ENCODE peak calls at places on chromosome 3, in seven cellular contexts. N is fibroblast of lung, Y is ovary, T is hepatocyte, V is aorta, H is HCT116, P is uterus. O is an unnamed sample.

GRCh38 chr3:77931272-77932009 is 891.5 kb downstream of the ROBO2 start:
- DNase-seq in N (peak), Y (peak), T (no peak), V (no peak), H (no peak), P (peak), O (no peak)

GRCh38 chr3:172140499-172141391 is 101.4 kb downstream of the FNDC3B start:
- DNase-seq in N (peak), Y (no peak), T (peak), V (peak), H (no peak), P (peak), O (no peak)

GRCh38 chr3:166085164-166085830 is 248.1 kb upstream of the BCHE start:
- DNase-seq in N (peak), Y (no peak), T (no peak), V (no peak), H (no peak), P (no peak), O (no peak)

GRCh38 chr3:66394261-66395249 is 106.3 kb downstream of the LRIG1 start:
- DNase-seq in N (peak), Y (no peak), T (no peak), V (peak), H (no peak), P (no peak), O (no peak)

GRCh38 chr3:59290358-59290757 is 240.5 kb upstream of the CFAP20DC start:
- DNase-seq in N (peak), Y (no peak), T (no peak), V (no peak), H (no peak), P (no peak), O (no peak)

GRCh38 chr3:183548262-183548769 is 7.2 kb downstream of the KLHL6 start:
- DNase-seq in N (peak), Y (no peak), T (peak), V (no peak), H (no peak), P (no peak), O (no peak)

GRCh38 chr3:156307704-156308103 is 187.3 kb downstream of the KCNAB1 start:
- DNase-seq in N (peak), Y (peak), T (no peak), V (peak), H (no peak), P (peak), O (peak)

GRCh38 chr3:13277130-13277783 is 142.9 kb downstream of the NUP210 start:
- DNase-seq in N (no peak), Y (no peak), T (no peak), V (peak), H (no peak), P (no peak), O (no peak)

GRCh38 chr3:172519740-172520139 is 3.5 kb downstream of the TNFSF10 start:
- DNase-seq in N (no peak), Y (no peak), T (no peak), V (no peak), H (no peak), P (no peak), O (no peak)

GRCh38 chr3:126083511-126083912 is 412 bp downstream of the SLC41A3 start:
- DNase-seq in N (peak), Y (peak), T (peak), V (no peak), H (no peak), P (no peak), O (no peak)

GRCh38 chr3:170355738-170356595 is 1.5 kb upstream of the SKIL start:
- DNase-seq in N (peak), Y (peak), T (peak), V (peak), H (no peak), P (peak), O (peak)

GRCh38 chr3:160904691-160905090 is 148.7 kb downstream of the PPM1L start:
- DNase-seq in N (no peak), Y (no peak), T (no peak), V (no peak), H (no peak), P (no peak), O (no peak)

GRCh38 chr3:115699741-115700140 is 76.4 kb downstream of the GAP43 start:
- DNase-seq in N (peak), Y (no peak), T (no peak), V (no peak), H (no peak), P (no peak), O (no peak)

GRCh38 chr3:184944221-184944620 is 132.3 kb downstream of the VPS8 start:
- DNase-seq in N (no peak), Y (no peak), T (no peak), V (no peak), H (no peak), P (no peak), O (no peak)

GRCh38 chr3:152943645-152944044 is 108.7 kb downstream of the P2RY1 start:
- DNase-seq in N (peak), Y (no peak), T (no peak), V (no peak), H (peak), P (no peak), O (no peak)

GRCh38 chr3:128222771-128223386 is 69.6 kb downstream of the EEFSEC start:
- DNase-seq in N (no peak), Y (no peak), T (no peak), V (no peak), H (no peak), P (no peak), O (no peak)

GRCh38 chr3:73203633-73204032 is 142.2 kb downstream of the EBLN2 start:
- DNase-seq in N (no peak), Y (no peak), T (no peak), V (no peak), H (no peak), P (no peak), O (no peak)

GRCh38 chr3:73204841-73205240 is 143.4 kb downstream of the EBLN2 start:
- DNase-seq in N (no peak), Y (no peak), T (no peak), V (no peak), H (no peak), P (no peak), O (no peak)

GRCh38 chr3:73207946-73208345 is 146.5 kb downstream of the EBLN2 start:
- DNase-seq in N (no peak), Y (no peak), T (no peak), V (no peak), H (no peak), P (no peak), O (no peak)

GRCh38 chr3:73210759-73211158 is 149.3 kb downstream of the EBLN2 start:
- DNase-seq in N (no peak), Y (no peak), T (no peak), V (no peak), H (no peak), P (no peak), O (no peak)

DNA sequence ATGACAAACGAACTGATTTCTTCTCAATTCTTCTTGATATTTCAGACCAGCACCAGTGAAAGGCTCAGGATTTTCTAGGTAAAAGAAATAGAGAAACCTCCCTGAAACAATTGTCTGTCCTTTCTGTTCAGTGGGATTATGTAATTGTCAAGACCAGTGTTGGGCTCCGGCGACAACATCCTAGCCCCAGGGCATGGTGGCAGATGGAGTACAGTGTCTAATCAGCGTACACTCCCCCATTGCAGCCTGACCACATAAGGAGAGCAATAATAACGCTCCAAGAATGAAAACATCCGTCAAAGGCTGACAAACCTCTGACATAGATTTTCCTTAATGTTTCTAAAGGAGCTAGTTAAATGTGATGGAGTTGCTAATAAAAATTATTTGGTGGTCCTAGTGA is 144.5 kb downstream of the EBLN2 start:
- DNase-seq in N (no peak), Y (no peak), T (no peak), V (no peak), H (no peak), P (no peak), O (no peak)
- H3K27ac ChIP-seq in N (no peak), Y (no peak), T (no peak), V (no peak), H (no peak), P (no peak), O (no peak)

DNA sequence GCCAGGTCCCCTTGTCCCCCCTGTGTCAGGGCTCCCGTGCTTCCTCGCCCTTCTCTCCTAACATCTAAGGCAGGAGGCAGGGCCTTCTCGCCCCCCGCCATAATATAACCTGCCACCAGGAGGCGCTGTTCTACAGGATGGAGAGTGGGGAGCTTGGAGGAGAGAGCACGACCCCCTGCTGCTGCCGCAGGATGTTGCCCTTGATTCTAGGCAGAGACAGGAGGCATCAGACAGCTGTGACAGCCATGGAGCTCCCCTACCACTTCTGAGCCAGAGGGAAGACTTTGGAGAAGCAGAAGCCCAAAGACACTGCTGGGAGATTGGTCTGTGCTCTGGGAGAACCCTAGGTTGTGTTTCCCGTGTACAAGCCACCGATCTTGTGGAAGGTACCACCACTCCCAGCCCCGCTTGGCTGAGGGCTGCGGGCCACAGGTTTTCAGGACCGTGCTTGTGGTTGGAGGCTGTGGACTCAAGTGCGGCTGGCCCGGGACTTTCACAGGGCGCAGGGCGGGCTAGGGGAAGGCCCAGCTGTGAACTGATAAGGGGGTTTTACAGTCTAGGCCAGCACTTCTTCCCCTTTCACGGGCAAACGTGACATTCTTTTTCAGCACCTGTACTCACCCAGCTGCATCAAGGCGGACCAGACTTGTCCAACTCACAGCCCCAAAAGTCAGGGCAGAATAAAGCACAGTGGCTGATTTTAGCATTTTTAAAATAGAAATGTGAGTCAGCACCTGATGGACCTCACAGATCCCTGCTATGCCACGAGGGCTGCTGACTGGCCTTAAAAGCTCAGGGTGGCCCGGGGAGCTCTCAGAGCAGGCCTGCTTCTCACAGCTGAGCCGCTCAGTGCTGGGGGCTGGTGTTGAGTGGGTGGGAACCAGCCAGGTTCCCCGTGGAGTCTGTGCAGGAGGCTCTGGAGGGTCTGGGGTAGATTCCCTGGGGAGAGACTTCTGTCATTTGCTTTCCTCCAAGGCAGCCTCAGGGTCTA is 2.6 kb upstream of the TIGIT start:
- DNase-seq in N (peak), Y (peak), T (peak), V (peak), H (peak), P (peak), O (peak)
- H3K27ac ChIP-seq in N (no peak), Y (no peak), T (no peak), V (no peak), H (no peak), P (no peak), O (no peak)

GRCh38 chr3:193977622-193978021 is 158.3 kb upstream of the HES1 start:
- DNase-seq in N (no peak), Y (no peak), T (no peak), V (no peak), H (no peak), P (no peak), O (no peak)
- H3K27ac ChIP-seq in N (no peak), Y (no peak), T (no peak), V (no peak), H (no peak), P (no peak), O (no peak)

DNA sequence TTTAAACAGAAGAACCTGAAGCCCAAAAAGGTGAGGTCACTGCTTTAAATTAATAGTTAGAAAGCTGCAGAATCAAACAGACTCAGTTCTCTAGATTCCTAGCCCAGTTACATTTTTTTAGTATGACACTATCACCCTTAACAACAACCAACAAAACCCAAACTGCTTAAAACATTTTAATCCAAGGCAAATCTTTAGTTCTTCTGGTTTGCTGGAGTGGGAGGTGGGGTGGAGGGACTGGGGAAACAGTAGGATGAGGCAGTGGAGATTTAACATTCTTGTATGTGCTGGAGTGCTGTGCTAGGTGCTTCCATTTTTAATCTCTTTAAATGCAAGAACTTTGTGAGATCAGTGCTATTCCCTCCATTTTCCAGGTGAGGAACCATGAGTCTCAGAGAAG is 631.6 kb upstream of the KCNMB2 start:
- DNase-seq in N (peak), Y (no peak), T (no peak), V (no peak), H (no peak), P (no peak), O (no peak)
- H3K27ac ChIP-seq in N (peak), Y (peak), T (no peak), V (peak), H (no peak), P (peak), O (no peak)

DNA sequence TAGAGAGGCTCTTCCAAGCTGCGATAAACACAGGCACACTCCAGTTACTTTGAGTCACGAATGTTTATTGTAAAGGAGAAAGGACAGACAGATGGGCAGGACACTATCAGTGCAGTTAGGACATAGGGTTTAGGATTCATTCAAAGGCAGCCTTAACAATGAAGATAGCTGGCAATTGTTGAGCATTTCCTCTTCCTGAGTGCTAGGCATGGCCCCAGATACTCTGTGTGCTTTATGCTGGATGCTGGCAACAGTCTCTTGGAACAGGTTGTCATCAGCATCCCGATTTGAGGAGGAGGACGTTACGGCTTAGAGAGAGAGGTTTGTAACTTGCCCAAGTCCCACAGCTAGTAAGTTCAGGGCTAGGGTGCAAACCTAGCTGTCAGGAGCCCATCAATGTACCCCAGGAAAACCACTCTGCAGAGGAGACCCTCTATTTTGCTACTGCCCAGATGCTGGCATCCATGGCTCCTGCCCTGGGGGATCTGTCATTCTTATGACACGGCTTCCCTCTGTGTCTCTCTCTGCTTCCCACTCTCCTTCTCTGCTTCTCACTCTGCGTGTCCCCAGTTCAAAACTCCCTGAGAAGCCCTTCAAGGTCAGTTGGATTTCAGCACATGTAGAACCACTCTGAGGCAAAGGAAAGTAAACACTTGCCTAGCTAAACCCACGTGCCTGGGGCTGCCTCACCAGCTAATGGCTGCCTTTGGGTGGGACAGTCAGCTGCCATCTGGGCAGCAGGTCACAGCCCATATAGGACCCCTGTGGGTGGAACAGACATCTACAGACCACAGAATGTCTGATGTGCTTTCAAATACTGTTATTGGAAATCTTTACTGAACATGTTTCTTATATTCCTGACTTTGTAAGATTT is 29.2 kb upstream of the SLCO2A1 start:
- DNase-seq in N (no peak), Y (no peak), T (no peak), V (no peak), H (no peak), P (no peak), O (no peak)
- H3K27ac ChIP-seq in N (no peak), Y (no peak), T (peak), V (no peak), H (no peak), P (no peak), O (no peak)

GRCh38 chr3:47009225-47010049 is 30.0 kb downstream of the NBEAL2 start:
- DNase-seq in N (peak), Y (peak), T (peak), V (peak), H (no peak), P (peak), O (peak)
- H3K27ac ChIP-seq in N (peak), Y (peak), T (peak), V (peak), H (no peak), P (peak), O (peak)

DNA sequence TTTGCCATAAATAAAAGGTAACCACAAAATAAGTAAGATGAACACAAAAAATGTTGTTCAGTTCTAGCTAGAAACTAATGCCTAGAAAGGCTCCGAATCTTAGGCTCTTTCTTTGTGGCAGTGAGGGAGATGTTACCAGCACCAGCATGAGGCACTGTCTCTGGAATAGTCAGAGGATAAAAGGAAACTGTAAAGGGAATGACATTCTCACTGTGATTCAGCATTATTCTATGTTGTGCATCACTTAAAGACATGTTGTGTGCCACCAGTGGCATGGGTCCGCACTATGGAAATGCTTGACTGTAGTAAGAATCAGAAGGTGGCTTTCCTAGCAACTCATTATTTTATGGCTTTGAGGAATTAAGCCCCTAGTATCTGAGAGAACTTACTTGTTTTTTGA is 70.8 kb downstream of the SEC22A start:
- DNase-seq in N (peak), Y (no peak), T (no peak), V (no peak), H (no peak), P (no peak), O (no peak)
- H3K27ac ChIP-seq in N (no peak), Y (peak), T (no peak), V (no peak), H (no peak), P (no peak), O (no peak)